ENCODE peak calls at places on chromosomes 5 and 9, in four cellular contexts. Z, Q, X and W are unnamed samples.

GRCh38 chr5:6820851-6821479 is 107.7 kb downstream of the TENT4A start:
- DNase-seq in Z (peak), Q (peak), X (peak), W (no peak)

GRCh38 chr5:78920604-78921003 is 64.5 kb downstream of the ARSB start:
- DNase-seq in Q (no peak), X (no peak), Z (peak), W (peak)

GRCh38 chr5:125813221-125813974 is 609.8 kb upstream of the GRAMD2B start:
- DNase-seq in Z (no peak), X (no peak), Q (no peak), W (no peak)

GRCh38 chr9:129178983-129179382 is 922 bp upstream of the IER5L start:
- DNase-seq in Q (peak), X (no peak), Z (no peak), W (no peak)

GRCh38 chr9:122386316-122386872 is 15.6 kb downstream of the PTGS1 start:
- DNase-seq in Q (no peak), X (no peak), Z (no peak), W (no peak)

GRCh38 chr9:16626577-16627130 is 243.8 kb downstream of the BNC2 start:
- DNase-seq in Q (peak), Z (peak), X (no peak), W (peak)

GRCh38 chr5:12624776-12625560 is 720.7 kb upstream of the CTNND2 start:
- DNase-seq in Q (no peak), X (no peak), Z (no peak), W (no peak)

GRCh38 chr9:133935328-133936040 is 56.6 kb downstream of the VAV2 start:
- DNase-seq in Z (peak), Q (no peak), X (no peak), W (peak)

GRCh38 chr5:95847261-95847592 is 24.7 kb upstream of the GLRX start:
- DNase-seq in Z (no peak), Q (no peak), X (no peak), W (no peak)

GRCh38 chr5:1827410-1828397 is 26.5 kb downstream of the NDUFS6 start:
- DNase-seq in X (peak), Q (peak), Z (no peak), W (no peak)

GRCh38 chr9:112051812-112052211 is 123.3 kb downstream of the SUSD1 start:
- DNase-seq in Q (no peak), Z (no peak), X (no peak), W (peak)

GRCh38 chr9:4837126-4837767 is 44.5 kb downstream of the RCL1 start:
- DNase-seq in X (no peak), Z (peak), Q (no peak), W (peak)

GRCh38 chr9:82105729-82106128 is 117.2 kb downstream of the SPATA31D1 start:
- DNase-seq in X (no peak), Z (no peak), Q (no peak), W (no peak)

GRCh38 chr5:155886311-155887031 is 440.5 kb upstream of the SGCD start:
- DNase-seq in Z (no peak), Q (no peak), X (no peak), W (peak)

GRCh38 chr5:131228646-131229045 is 35.2 kb upstream of the CDC42SE2 start:
- DNase-seq in Q (no peak), X (no peak), Z (no peak), W (peak)

GRCh38 chr5:138565100-138565821 is 9.9 kb downstream of the HSPA9 start:
- DNase-seq in Z (no peak), Q (no peak), X (no peak), W (no peak)

GRCh38 chr9:13278023-13278367 is 1.5 kb downstream of the MPDZ start:
- DNase-seq in X (no peak), Z (peak), Q (no peak), W (no peak)

GRCh38 chr9:97502984-97503861 is 1.8 kb downstream of the TMOD1 start:
- DNase-seq in X (no peak), Q (no peak), Z (no peak), W (no peak)
- H3K4me3 ChIP-seq in X (no peak), Q (peak), Z (no peak), W (no peak)

DNA sequence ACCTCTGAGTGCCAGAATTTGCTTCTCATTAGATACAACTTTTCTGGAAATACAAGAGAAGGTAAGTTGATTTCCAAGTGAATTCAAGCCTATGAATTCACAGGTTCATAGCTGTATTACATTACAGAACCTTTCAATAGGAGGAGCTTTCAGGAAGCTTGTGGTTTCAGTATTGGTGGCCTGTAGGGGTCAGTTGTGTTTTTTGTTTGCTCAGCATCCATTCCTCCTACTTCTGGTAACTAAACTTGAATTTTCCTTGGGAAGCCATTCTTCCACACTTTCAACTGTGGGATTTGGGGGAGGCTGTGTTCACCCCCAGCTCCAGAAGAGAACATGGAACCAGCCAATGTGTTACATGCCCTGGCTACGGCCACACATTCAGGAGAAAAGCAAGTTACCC is 5.6 kb upstream of the CYSTM1 start:
- DNase-seq in Q (no peak), X (no peak), Z (peak), W (no peak)
- TF ChIP-seq CTCF in Q (peak), X (no peak), Z (peak), W (no peak)

GRCh38 chr9:72948906-72949582 is 3.8 kb downstream of the ALDH1A1 start:
- DNase-seq in Z (no peak), Q (no peak), X (no peak), W (no peak)
- H3K4me3 ChIP-seq in Z (no peak), Q (no peak), X (no peak), W (no peak)

GRCh38 chr5:111407562-111407961 is 104.8 kb downstream of the STARD4 start:
- DNase-seq in Q (no peak), Z (no peak), X (no peak), W (no peak)

GRCh38 chr5:111404270-111404769 is 108.0 kb downstream of the STARD4 start:
- DNase-seq in X (no peak), Q (no peak), Z (peak), W (no peak)

GRCh38 chr5:111398013-111398412 is 114.3 kb downstream of the STARD4 start:
- DNase-seq in Z (no peak), Q (no peak), X (no peak), W (no peak)

GRCh38 chr5:111399113-111399512 is 113.2 kb downstream of the STARD4 start:
- DNase-seq in Q (no peak), Z (no peak), X (no peak), W (no peak)

DNA sequence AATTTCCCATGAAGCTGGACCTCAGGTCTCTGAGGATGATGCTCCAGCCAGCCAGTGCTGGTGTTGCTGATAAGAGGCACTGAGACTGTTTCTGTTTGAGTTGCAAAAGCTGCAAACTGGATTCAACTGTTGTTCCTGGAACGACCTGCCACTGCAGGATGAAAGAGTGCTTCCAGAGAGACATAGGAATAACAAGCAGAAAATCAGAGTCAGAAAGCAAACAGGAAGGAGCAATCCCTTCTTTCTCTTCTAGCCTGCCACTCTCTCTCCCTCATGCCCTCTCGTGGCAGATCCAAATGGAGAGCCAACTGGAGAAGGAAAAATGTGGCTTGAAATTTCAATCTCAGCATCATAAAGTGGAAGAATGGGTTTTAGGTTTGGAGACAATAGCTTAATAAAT is 110.4 kb downstream of the STARD4 start:
- DNase-seq in X (no peak), Q (no peak), Z (no peak), W (no peak)
- TF ChIP-seq CTCF in X (peak), Q (no peak), Z (no peak), W (no peak)